ENCODE peak calls at places on chromosomes 5 and 9, in seven cellular contexts. E is Peyer's patch, G is GM06990, Q is PC-9, L is Panc1, M is fibroblast of the aortic adventitia, T is HepG2. X is an unnamed sample.

GRCh38 chr5:179346875-179347274 is 1.6 kb upstream of the ADAMTS2 start:
- DNase-seq in M (no peak), Q (no peak), E (no peak), T (no peak), L (no peak), G (no peak), X (no peak)

GRCh38 chr5:115472601-115473000 is 72.0 kb downstream of the FEM1C start:
- DNase-seq in L (no peak), Q (no peak), E (no peak), G (no peak), M (peak; percentile 51), T (no peak), X (no peak)

GRCh38 chr5:43105369-43106289 is 15.1 kb upstream of the ZNF131 start:
- DNase-seq in G (peak; percentile 87), T (peak; percentile 90), E (peak; percentile 96), M (peak; percentile 96), L (peak; percentile 98), Q (peak; percentile 90), X (peak; percentile 92)

GRCh38 chr5:32254987-32255900 is 57.5 kb downstream of the MTMR12 start:
- DNase-seq in E (no peak), L (no peak), G (no peak), T (no peak), Q (no peak), M (peak; percentile 80), X (no peak)

GRCh38 chr9:108184941-108185340 is 670.8 kb downstream of the ACTL7B start:
- DNase-seq in T (no peak), G (no peak), L (no peak), E (peak; percentile 55), M (peak; percentile 59), Q (peak; percentile 70), X (peak; percentile 12)

GRCh38 chr9:123291736-123292135 is 23.4 kb upstream of the STRBP start:
- DNase-seq in E (no peak), G (no peak), T (no peak), L (no peak), Q (no peak), M (no peak), X (no peak)

GRCh38 chr5:134577022-134577795 is 51.7 kb downstream of the JADE2 start:
- DNase-seq in M (peak; percentile 68), T (no peak), L (no peak), E (no peak), Q (no peak), G (no peak), X (peak; percentile 52)

GRCh38 chr9:34374905-34375552 is 1.7 kb downstream of the MYORG start:
- DNase-seq in M (no peak), L (no peak), E (peak; percentile 88), G (no peak), T (peak; percentile 94), Q (peak; percentile 38), X (peak; percentile 30)

GRCh38 chr5:74415695-74416102 is 224.8 kb downstream of the ENC1 start:
- DNase-seq in Q (no peak), G (no peak), M (no peak), L (no peak), T (peak; percentile 81), E (no peak), X (no peak)

GRCh38 chr9:132031869-132032583 is 47.6 kb downstream of the MED27 start:
- DNase-seq in Q (no peak), L (no peak), G (peak; percentile 15), M (no peak), T (no peak), E (no peak), X (no peak)
- TF ChIP-seq CTCF in Q (no peak), L (no peak), G (no peak), M (no peak), T (no peak), E (no peak), X (no peak)

DNA sequence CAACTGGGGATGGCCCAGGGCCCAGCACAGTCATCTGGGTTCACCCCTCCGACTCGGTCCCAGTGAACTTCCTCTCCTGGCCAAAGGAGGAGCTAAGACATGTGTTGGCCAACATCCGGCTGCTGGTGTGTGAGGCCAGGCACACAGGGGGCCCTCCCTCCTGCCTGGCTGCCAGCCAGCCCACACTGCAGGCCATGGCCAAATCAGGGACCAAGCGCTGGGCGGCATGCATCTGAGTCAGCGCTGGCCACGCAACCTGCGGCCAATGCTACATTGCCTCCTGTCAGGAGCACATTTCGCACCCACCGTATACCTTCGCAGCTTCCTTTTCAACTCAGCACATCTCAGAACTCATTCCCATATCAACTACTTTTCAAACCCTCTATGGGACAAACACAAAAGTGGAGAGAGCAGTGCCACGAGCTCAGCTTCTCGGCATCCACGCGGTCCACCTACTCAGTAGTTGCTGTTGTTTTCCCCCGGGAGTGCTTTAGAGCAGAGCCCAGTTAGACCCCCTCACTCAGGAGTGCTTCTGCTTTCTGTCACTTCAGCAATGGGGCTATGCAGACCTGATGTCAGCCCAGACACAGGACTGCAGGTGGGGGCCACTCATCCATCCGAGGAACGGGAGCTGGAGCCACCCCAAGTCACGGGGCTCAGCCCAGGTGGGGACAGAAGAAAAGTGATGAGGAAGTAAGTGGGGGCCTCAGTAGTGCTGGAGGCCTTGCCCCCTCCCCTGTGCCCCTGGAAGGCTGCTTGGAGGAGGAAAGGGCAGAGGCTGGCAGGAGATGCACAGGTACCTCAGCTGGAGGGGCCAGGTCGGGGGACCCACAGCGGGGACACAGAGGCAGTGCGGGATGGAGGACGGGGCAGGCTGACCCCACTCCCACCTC is 13.9 kb downstream of the NINJ1 start:
- DNase-seq in T (peak; percentile 94), Q (peak; percentile 94), G (peak; percentile 63), L (no peak), E (peak; percentile 90), M (peak; percentile 94), X (peak; percentile 88)
- TF ChIP-seq CTCF in T (peak; percentile 82), Q (peak; percentile 61), G (peak; percentile 39), L (no peak), E (peak; percentile 21), M (peak; percentile 71), X (peak; percentile 23)

GRCh38 chr9:20524776-20525175 is 97.5 kb downstream of the MLLT3 start:
- DNase-seq in T (no peak), G (no peak), E (no peak), L (no peak), M (no peak), Q (no peak), X (peak; percentile 9)
- TF ChIP-seq CTCF in T (peak; percentile 39), G (peak; percentile 48), E (no peak), L (no peak), M (no peak), Q (peak; percentile 45), X (no peak)

GRCh38 chr5:10735569-10736255 is 25.3 kb downstream of the DAP start:
- DNase-seq in M (no peak), L (no peak), T (no peak), G (peak; percentile 30), Q (no peak), E (peak; percentile 72), X (no peak)
- TF ChIP-seq CTCF in M (no peak), L (no peak), T (no peak), G (no peak), Q (no peak), E (no peak), X (no peak)

GRCh38 chr5:163260961-163261360 is 176.4 kb upstream of the CCNG1 start:
- DNase-seq in T (no peak), M (no peak), L (no peak), Q (no peak), E (no peak), G (no peak), X (no peak)

GRCh38 chr5:163259495-163259894 is 177.9 kb upstream of the CCNG1 start:
- DNase-seq in E (no peak), G (no peak), T (no peak), M (no peak), L (no peak), Q (no peak), X (no peak)

GRCh38 chr5:163261647-163262269 is 175.6 kb upstream of the CCNG1 start:
- DNase-seq in L (no peak), T (no peak), G (no peak), E (no peak), Q (no peak), M (no peak), X (no peak)

DNA sequence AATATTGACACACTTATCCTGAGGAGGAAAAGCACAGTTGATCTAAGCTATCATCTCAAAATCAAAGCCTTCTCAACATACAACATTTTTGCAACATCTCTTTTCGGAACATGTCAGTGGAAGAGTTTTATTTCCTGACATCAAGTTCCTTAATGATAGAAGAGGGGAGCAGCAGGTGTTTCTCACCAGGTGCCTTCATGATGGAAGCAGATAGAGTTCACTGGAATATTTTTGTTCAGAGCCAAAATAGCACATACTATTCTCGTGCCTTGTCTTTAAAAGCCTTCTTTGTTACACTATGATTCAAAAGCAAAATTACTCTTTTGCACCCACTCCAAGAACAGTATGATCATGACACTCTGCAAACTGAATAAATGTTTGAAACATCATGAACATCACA is 176.9 kb upstream of the CCNG1 start:
- DNase-seq in G (no peak), M (no peak), L (no peak), T (no peak), E (no peak), Q (no peak), X (no peak)
- TF ChIP-seq CTCF in G (no peak), M (no peak), L (no peak), T (no peak), E (no peak), Q (no peak), X (no peak)

X was measured in Calu3.